ENCODE peak calls at places on chromosomes 13 and 19, in seven cellular contexts. D, K, C, A, M, S and X are unnamed samples.

GRCh38 chr13:112575680-112576079 is 12.3 kb downstream of the TUBGCP3 start:
- DNase-seq in C (no peak), M (no peak), D (no peak), S (peak; percentile 32), K (no peak), A (no peak), X (no peak)

GRCh38 chr13:50788551-50788950 is 54.9 kb downstream of the DLEU7 start:
- DNase-seq in S (no peak), C (no peak), M (peak; percentile 7), K (no peak), D (peak; percentile 24), A (no peak), X (no peak)

GRCh38 chr13:50365683-50366391 is 350.6 kb downstream of the KCNRG start:
- DNase-seq in K (no peak), C (peak; percentile 93), A (peak; percentile 8), M (peak; percentile 94), S (peak; percentile 57), D (peak; percentile 62), X (peak; percentile 82)

GRCh38 chr19:13526552-13526951 is 20.3 kb upstream of the CACNA1A start:
- DNase-seq in C (peak; percentile 6), D (peak; percentile 32), S (no peak), A (no peak), K (no peak), M (peak; percentile 2), X (peak; percentile 16)

GRCh38 chr13:112688560-112689497 is 1.0 kb upstream of the ATP11A start:
- DNase-seq in M (no peak), K (peak; percentile 33), D (no peak), C (peak; percentile 73), S (peak; percentile 49), A (no peak), X (no peak)

GRCh38 chr19:33622505-33622808 is 704 bp downstream of the CHST8 start:
- DNase-seq in S (no peak), D (no peak), K (no peak), M (no peak), A (no peak), C (no peak), X (no peak)

GRCh38 chr19:725461-726089 is 16.8 kb downstream of the PALM start:
- DNase-seq in D (no peak), A (no peak), S (no peak), K (no peak), C (no peak), M (no peak), X (no peak)

GRCh38 chr19:39496063-39496462 is 2.7 kb upstream of the DLL3 start:
- DNase-seq in M (no peak), C (no peak), A (no peak), K (no peak), D (no peak), S (no peak), X (no peak)

GRCh38 chr19:3292958-3293529 is 68.6 kb downstream of the CELF5 start:
- DNase-seq in M (no peak), C (no peak), K (no peak), A (no peak), S (no peak), D (no peak), X (no peak)

GRCh38 chr13:26476111-26476743 is 81.3 kb upstream of the WASF3 start:
- DNase-seq in M (no peak), K (no peak), C (peak; percentile 51), S (no peak), D (peak; percentile 50), A (no peak), X (no peak)

GRCh38 chr13:98141938-98142426 is 912 bp upstream of the FARP1 start:
- DNase-seq in A (no peak), M (no peak), S (peak; percentile 53), K (no peak), D (no peak), C (no peak), X (no peak)

GRCh38 chr13:95676100-95676774 is 702 bp upstream of the DNAJC3 start:
- DNase-seq in C (peak; percentile 75), K (no peak), A (no peak), M (peak; percentile 69), D (peak; percentile 25), S (peak; percentile 36), X (peak; percentile 75)

GRCh38 chr13:49409008-49409407 is 34.9 kb downstream of the CAB39L start:
- DNase-seq in A (no peak), C (no peak), D (peak; percentile 0), S (no peak), K (no peak), M (peak; percentile 25), X (peak; percentile 0)